ENCODE peak calls at places on chromosomes 11 and 22, in five cellular contexts. N, O, S, H and J are unnamed samples.

GRCh38 chr11:128708660-128709059 is 14.8 kb downstream of the FLI1 start:
- DNase-seq in O (no peak), H (no peak), S (no peak), N (no peak), J (no peak)

GRCh38 chr22:18968011-18968749 is 32.1 kb upstream of the PRODH start:
- DNase-seq in S (peak; percentile 60), H (no peak), N (peak; percentile 40), O (no peak), J (peak; percentile 22)

GRCh38 chr11:27124514-27125264 is 84.1 kb downstream of the BBOX1 start:
- DNase-seq in N (peak; percentile 81), O (no peak), S (no peak), H (no peak), J (no peak)

GRCh38 chr11:10350341-10350740 is 45.5 kb downstream of the ADM start:
- DNase-seq in S (peak; percentile 91), O (no peak), N (peak; percentile 91), H (no peak), J (peak; percentile 93)

GRCh38 chr11:75768909-75769771 is 562 bp downstream of the DGAT2 start:
- DNase-seq in H (no peak), N (no peak), O (peak; percentile 19), S (peak; percentile 39), J (no peak)

GRCh38 chr22:37765498-37765897 is 42.2 kb upstream of the GCAT start:
- DNase-seq in O (no peak), H (no peak), N (no peak), S (no peak), J (no peak)

GRCh38 chr22:23685205-23685784 is 5.5 kb upstream of the RGL4 start:
- DNase-seq in S (no peak), O (no peak), H (no peak), N (peak; percentile 35), J (no peak)

GRCh38 chr11:41308286-41308685 is 151.2 kb downstream of the LRRC4C start:
- DNase-seq in H (no peak), S (no peak), N (no peak), O (no peak), J (no peak)

GRCh38 chr11:86145439-86146156 is 76.7 kb upstream of the PICALM start:
- DNase-seq in S (no peak), N (no peak), H (no peak), O (no peak), J (no peak)

GRCh38 chr11:13942908-13943505 is 19.5 kb upstream of the SPON1 start:
- DNase-seq in O (no peak), N (peak; percentile 34), S (no peak), H (no peak), J (peak; percentile 40)

GRCh38 chr22:21444701-21445436 is 22.3 kb upstream of the TMEM191C start:
- DNase-seq in H (no peak), N (no peak), O (no peak), S (peak; percentile 22), J (no peak)

GRCh38 chr11:116777056-116777455 is 4.3 kb upstream of the BUD13 start:
- DNase-seq in H (no peak), S (no peak), O (no peak), N (no peak), J (no peak)

GRCh38 chr11:11584446-11584810 is 37.4 kb downstream of the GALNT18 start:
- DNase-seq in N (peak; percentile 77), O (peak; percentile 82), H (no peak), S (peak; percentile 5), J (peak; percentile 83)

GRCh38 chr11:117130879-117131278 is 13.2 kb upstream of the PAFAH1B2 start:
- DNase-seq in S (no peak), N (no peak), H (no peak), O (no peak), J (no peak)

GRCh38 chr22:26903030-26903856 is 245.9 kb downstream of the MIAT start:
- DNase-seq in H (no peak), O (no peak), N (no peak), S (peak; percentile 56), J (no peak)

GRCh38 chr22:36253523-36254490 is 874 bp downstream of the APOL1 start:
- DNase-seq in S (peak; percentile 9), H (no peak), O (no peak), N (peak; percentile 38), J (no peak)

GRCh38 chr11:129740877-129741276 is 74.8 kb upstream of the TMEM45B start:
- DNase-seq in S (no peak), O (no peak), H (no peak), N (no peak), J (no peak)

GRCh38 chr11:117316197-117316961 is at the start of gene BACE1:
- DNase-seq in S (peak; percentile 92), O (peak; percentile 69), H (peak; percentile 77), N (peak; percentile 82), J (peak; percentile 67)

GRCh38 chr11:6621711-6622211 is 2.5 kb upstream of the TPP1 start:
- DNase-seq in O (no peak), H (no peak), N (no peak), S (no peak), J (no peak)

GRCh38 chr11:59174664-59175033 is 2.7 kb downstream of the DTX4 start:
- DNase-seq in H (no peak), O (no peak), S (no peak), N (no peak), J (no peak)